ENCODE peak calls at places on chromosomes 1 and 21, in seven cellular contexts. Q is natural killer cell treated with Interleukin-12 subunit alpha and Interleukin-12 subunit beta and Interleukin-15 and Interleukin-18, amount 100 ng/mL, for 72 hours; I is stimulated activated CD4-positive, alpha-beta T cell treated with anti-CD3 and anti-CD28 coated beads, Interleukin-15, amount 100 ng/mL, for 1 hour; N is activated naive CD8-positive, alpha-beta T cell treated with anti-CD3 and anti-CD28 coated beads, Interleukin-2, amount 50 U/mL, for 16 hours; F is GM20000; O is glutamatergic neuron; G is 8988T. J is an unnamed sample.

GRCh38 chr1:236509203-236509602 is 14.6 kb upstream of the LGALS8 start:
- DNase-seq in Q (no peak), I (no peak), N (no peak), F (no peak), O (no peak), G (no peak), J (no peak)

GRCh38 chr1:66330711-66331110 is 203.2 kb upstream of the SGIP1 start:
- DNase-seq in Q (no peak), I (no peak), N (no peak), F (no peak), O (no peak), G (no peak), J (no peak)

GRCh38 chr1:43036457-43036827 is 77.8 kb upstream of the SLC2A1 start:
- DNase-seq in Q (no peak), I (no peak), N (no peak), F (no peak), O (no peak), G (no peak), J (no peak)

GRCh38 chr21:25977068-25977611 is 193.4 kb downstream of the APP start:
- DNase-seq in Q (no peak), I (no peak), N (no peak), F (no peak), O (no peak), G (no peak), J (no peak)

GRCh38 chr21:29443398-29444010 is 144.8 kb downstream of the BACH1 start:
- DNase-seq in Q (no peak), I (no peak), N (no peak), F (no peak), O (no peak), G (no peak), J (no peak)

GRCh38 chr21:21481238-21481637 is 483.0 kb downstream of the NCAM2 start:
- DNase-seq in Q (no peak), I (no peak), N (no peak), F (no peak), O (no peak), G (no peak), J (no peak)

GRCh38 chr21:31566611-31567010 is 92.9 kb upstream of the SOD1 start:
- DNase-seq in Q (no peak), I (no peak), N (no peak), F (no peak), O (no peak), G (no peak), J (no peak)

GRCh38 chr1:184463680-184464079 is 76.9 kb downstream of the C1orf21 start:
- DNase-seq in Q (no peak), I (no peak), N (no peak), F (no peak), O (no peak), G (no peak), J (no peak)

GRCh38 chr21:14223365-14223764 is 7.4 kb downstream of the RBM11 start:
- DNase-seq in Q (no peak), I (no peak), N (no peak), F (no peak), O (no peak), G (no peak), J (no peak)

GRCh38 chr1:245807306-245807705 is 652.5 kb downstream of the KIF26B start:
- DNase-seq in Q (peak; percentile 73), I (no peak), N (no peak), F (peak; percentile 61), O (no peak), G (no peak), J (no peak)

GRCh38 chr1:2231667-2232254 is 3.6 kb downstream of the SKI start:
- DNase-seq in Q (no peak), I (peak; percentile 52), N (no peak), F (no peak), O (peak; percentile 86), G (peak; percentile 81), J (peak; percentile 82)

GRCh38 chr1:150537732-150538684 is 11.2 kb upstream of the ADAMTSL4 start:
- DNase-seq in Q (peak; percentile 40), I (no peak), N (no peak), F (no peak), O (peak; percentile 18), G (no peak), J (peak; percentile 77)

GRCh38 chr1:205492201-205492667 is 12.2 kb upstream of the CDK18 start:
- DNase-seq in Q (no peak), I (no peak), N (no peak), F (no peak), O (no peak), G (no peak), J (no peak)

GRCh38 chr1:76317299-76317913 is 242.9 kb downstream of the ST6GALNAC3 start:
- DNase-seq in Q (no peak), I (no peak), N (no peak), F (no peak), O (no peak), G (no peak), J (no peak)

J was measured in iPS-NIHi11.